ENCODE peak calls at places on chromosomes 16 and 17, in seven cellular contexts. One of them, this sample, is unnamed.

GRCh38 chr17:37067555-37068111 is 118.9 kb downstream of the AATF start:
- DNase-seq in heart right ventricle: peak; percentile 22
- DNase-seq in neural progenitor cell: no peak
- DNase-seq in astrocyte of the spinal cord: peak; percentile 61
- DNase-seq in cardiac muscle cell: no peak
- DNase-seq in coronary artery: no peak
- DNase-seq in BJ: peak; percentile 26
- DNase-seq in this sample: peak; percentile 87

GRCh38 chr17:79824234-79824633 is 15.0 kb downstream of the CBX4 start:
- DNase-seq in heart right ventricle: no peak
- DNase-seq in cardiac muscle cell: no peak
- DNase-seq in BJ: no peak
- DNase-seq in coronary artery: no peak
- DNase-seq in astrocyte of the spinal cord: no peak
- DNase-seq in neural progenitor cell: no peak
- DNase-seq in this sample: no peak

GRCh38 chr16:59224426-59224825 is 490.3 kb upstream of the GOT2 start:
- DNase-seq in heart right ventricle: no peak
- DNase-seq in astrocyte of the spinal cord: no peak
- DNase-seq in coronary artery: no peak
- DNase-seq in neural progenitor cell: no peak
- DNase-seq in cardiac muscle cell: no peak
- DNase-seq in BJ: no peak
- DNase-seq in this sample: no peak

GRCh38 chr17:36743130-36743529 is 141.7 kb downstream of the MRM1 start:
- DNase-seq in cardiac muscle cell: no peak
- DNase-seq in coronary artery: no peak
- DNase-seq in BJ: no peak
- DNase-seq in astrocyte of the spinal cord: no peak
- DNase-seq in neural progenitor cell: no peak
- DNase-seq in heart right ventricle: no peak
- DNase-seq in this sample: no peak

GRCh38 chr17:38329808-38330730 is 13.7 kb downstream of the GPR179 start:
- DNase-seq in astrocyte of the spinal cord: no peak
- DNase-seq in coronary artery: no peak
- DNase-seq in heart right ventricle: no peak
- DNase-seq in neural progenitor cell: no peak
- DNase-seq in cardiac muscle cell: no peak
- DNase-seq in BJ: no peak
- DNase-seq in this sample: no peak

GRCh38 chr17:50531428-50532025 is 1.0 kb upstream of the EPN3 start:
- DNase-seq in BJ: no peak
- DNase-seq in neural progenitor cell: no peak
- DNase-seq in cardiac muscle cell: no peak
- DNase-seq in coronary artery: no peak
- DNase-seq in heart right ventricle: no peak
- DNase-seq in astrocyte of the spinal cord: no peak
- DNase-seq in this sample: no peak

GRCh38 chr16:22660441-22661160 is 149.9 kb downstream of the NPIPB5 start:
- DNase-seq in coronary artery: peak; percentile 35
- DNase-seq in BJ: no peak
- DNase-seq in astrocyte of the spinal cord: no peak
- DNase-seq in heart right ventricle: no peak
- DNase-seq in neural progenitor cell: no peak
- DNase-seq in cardiac muscle cell: no peak
- DNase-seq in this sample: no peak

GRCh38 chr17:36901506-36901905 is 35.8 kb upstream of the LHX1 start:
- DNase-seq in cardiac muscle cell: no peak
- DNase-seq in heart right ventricle: no peak
- DNase-seq in astrocyte of the spinal cord: peak; percentile 76
- DNase-seq in coronary artery: no peak
- DNase-seq in neural progenitor cell: peak; percentile 47
- DNase-seq in BJ: no peak
- DNase-seq in this sample: peak; percentile 9

GRCh38 chr16:69424935-69425784 is 741 bp downstream of the CYB5B start:
- DNase-seq in neural progenitor cell: no peak
- DNase-seq in BJ: no peak
- DNase-seq in astrocyte of the spinal cord: no peak
- DNase-seq in coronary artery: no peak
- DNase-seq in cardiac muscle cell: no peak
- DNase-seq in heart right ventricle: no peak
- DNase-seq in this sample: peak; percentile 51

GRCh38 chr17:70855401-70856054 is 686.2 kb downstream of the KCNJ2 start:
- DNase-seq in astrocyte of the spinal cord: peak; percentile 59
- DNase-seq in neural progenitor cell: no peak
- DNase-seq in BJ: no peak
- DNase-seq in cardiac muscle cell: peak; percentile 15
- DNase-seq in heart right ventricle: no peak
- DNase-seq in coronary artery: no peak
- DNase-seq in this sample: no peak

GRCh38 chr17:33628500-33629336 is 335.6 kb upstream of the ASIC2 start:
- DNase-seq in astrocyte of the spinal cord: no peak
- DNase-seq in BJ: no peak
- DNase-seq in cardiac muscle cell: no peak
- DNase-seq in heart right ventricle: peak; percentile 21
- DNase-seq in coronary artery: no peak
- DNase-seq in neural progenitor cell: no peak
- DNase-seq in this sample: no peak

GRCh38 chr16:65120811-65121721 is 797 bp downstream of the CDH11 start:
- DNase-seq in heart right ventricle: peak; percentile 21
- DNase-seq in BJ: no peak
- DNase-seq in cardiac muscle cell: peak; percentile 60
- DNase-seq in neural progenitor cell: peak; percentile 59
- DNase-seq in coronary artery: peak; percentile 82
- DNase-seq in astrocyte of the spinal cord: peak; percentile 43
- DNase-seq in this sample: peak; percentile 36

GRCh38 chr16:67199011-67199807 is at the start of gene ELMO3:
- DNase-seq in cardiac muscle cell: peak; percentile 71
- DNase-seq in BJ: no peak
- DNase-seq in heart right ventricle: no peak
- DNase-seq in neural progenitor cell: peak; percentile 87
- DNase-seq in coronary artery: no peak
- DNase-seq in astrocyte of the spinal cord: no peak
- DNase-seq in this sample: no peak

GRCh38 chr16:11235703-11235991 is 20.4 kb downstream of the SOCS1 start:
- DNase-seq in heart right ventricle: no peak
- DNase-seq in BJ: no peak
- DNase-seq in cardiac muscle cell: no peak
- DNase-seq in coronary artery: no peak
- DNase-seq in astrocyte of the spinal cord: no peak
- DNase-seq in neural progenitor cell: no peak
- DNase-seq in this sample: no peak

GRCh38 chr16:7849891-7850290 is 517.2 kb downstream of the RBFOX1 start:
- DNase-seq in BJ: no peak
- DNase-seq in heart right ventricle: no peak
- DNase-seq in astrocyte of the spinal cord: no peak
- DNase-seq in cardiac muscle cell: no peak
- DNase-seq in coronary artery: no peak
- DNase-seq in neural progenitor cell: no peak
- DNase-seq in this sample: no peak

GRCh38 chr16:85354623-85355514 is 242.6 kb upstream of the CIBAR2 start:
- DNase-seq in BJ: peak; percentile 17
- DNase-seq in coronary artery: no peak
- DNase-seq in cardiac muscle cell: peak; percentile 47
- DNase-seq in astrocyte of the spinal cord: peak; percentile 92
- DNase-seq in neural progenitor cell: no peak
- DNase-seq in heart right ventricle: no peak
- DNase-seq in this sample: peak; percentile 99

GRCh38 chr16:29820271-29820701 is at the start of gene MVP:
- DNase-seq in BJ: no peak
- DNase-seq in cardiac muscle cell: no peak
- DNase-seq in coronary artery: peak; percentile 82
- DNase-seq in neural progenitor cell: no peak
- DNase-seq in astrocyte of the spinal cord: peak; percentile 66
- DNase-seq in heart right ventricle: peak; percentile 63
- DNase-seq in this sample: peak; percentile 69

GRCh38 chr16:74253146-74253545 is 43.5 kb upstream of the PSMD7 start:
- DNase-seq in coronary artery: no peak
- DNase-seq in BJ: no peak
- DNase-seq in astrocyte of the spinal cord: no peak
- DNase-seq in cardiac muscle cell: no peak
- DNase-seq in heart right ventricle: no peak
- DNase-seq in neural progenitor cell: no peak
- DNase-seq in this sample: no peak

GRCh38 chr17:61131555-61131954 is 268.1 kb upstream of the TBX2 start:
- DNase-seq in neural progenitor cell: no peak
- DNase-seq in astrocyte of the spinal cord: no peak
- DNase-seq in BJ: no peak
- DNase-seq in coronary artery: no peak
- DNase-seq in heart right ventricle: no peak
- DNase-seq in cardiac muscle cell: peak; percentile 71
- DNase-seq in this sample: no peak
- TF ChIP-seq CTCF in neural progenitor cell: no peak
- TF ChIP-seq CTCF in astrocyte of the spinal cord: no peak
- TF ChIP-seq CTCF in BJ: no peak
- TF ChIP-seq CTCF in coronary artery: no peak
- TF ChIP-seq CTCF in heart right ventricle: no peak
- TF ChIP-seq CTCF in cardiac muscle cell: no peak
- TF ChIP-seq CTCF in this sample: no peak

DNA sequence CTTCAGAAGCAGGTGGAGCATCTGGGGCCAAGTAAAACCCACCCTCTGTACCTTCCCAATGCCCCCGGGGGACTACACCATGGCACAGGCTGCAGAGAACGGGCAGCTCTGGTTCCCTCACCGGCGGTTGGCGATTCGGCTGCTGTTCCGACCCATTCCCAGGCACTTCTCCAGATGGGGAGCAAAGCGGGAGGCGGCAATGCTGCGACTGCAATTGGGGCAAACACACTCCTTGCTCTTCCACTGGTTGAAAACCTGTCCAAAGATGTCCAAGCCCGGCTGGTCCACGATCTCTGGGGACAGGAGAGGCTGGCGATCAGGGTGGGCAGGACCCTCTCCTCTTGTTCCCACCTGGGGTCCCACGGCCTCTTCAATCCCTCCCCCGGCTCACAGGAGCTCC is 2.6 kb downstream of the ATXN7L3 start:
- DNase-seq in coronary artery: no peak
- DNase-seq in neural progenitor cell: no peak
- DNase-seq in cardiac muscle cell: no peak
- DNase-seq in astrocyte of the spinal cord: no peak
- DNase-seq in heart right ventricle: no peak
- DNase-seq in BJ: no peak
- DNase-seq in this sample: no peak
- H3K4me3 ChIP-seq in coronary artery: no peak overlapping the region
- H3K4me3 ChIP-seq in neural progenitor cell: no peak overlapping the region
- H3K4me3 ChIP-seq in cardiac muscle cell: no peak overlapping the region
- H3K4me3 ChIP-seq in astrocyte of the spinal cord: no peak overlapping the region
- H3K4me3 ChIP-seq in heart right ventricle: no peak overlapping the region
- H3K4me3 ChIP-seq in BJ: no peak overlapping the region
- H3K4me3 ChIP-seq in this sample: no peak overlapping the region

GRCh38 chr16:3087243-3087791 is 11.8 kb downstream of the ZSCAN10 start:
- DNase-seq in coronary artery: no peak
- DNase-seq in heart right ventricle: peak; percentile 66
- DNase-seq in BJ: no peak
- DNase-seq in astrocyte of the spinal cord: no peak
- DNase-seq in cardiac muscle cell: peak; percentile 24
- DNase-seq in neural progenitor cell: peak; percentile 57
- DNase-seq in this sample: no peak
- TF ChIP-seq CTCF in coronary artery: no peak
- TF ChIP-seq CTCF in heart right ventricle: peak; percentile 42
- TF ChIP-seq CTCF in BJ: peak; percentile 25
- TF ChIP-seq CTCF in astrocyte of the spinal cord: peak; percentile 34
- TF ChIP-seq CTCF in cardiac muscle cell: peak; percentile 46
- TF ChIP-seq CTCF in neural progenitor cell: peak; percentile 56
- TF ChIP-seq CTCF in this sample: peak; percentile 37

GRCh38 chr17:1227917-1228751 is 42.1 kb upstream of the BHLHA9 start:
- DNase-seq in astrocyte of the spinal cord: no peak
- DNase-seq in heart right ventricle: peak; percentile 55
- DNase-seq in BJ: no peak
- DNase-seq in coronary artery: no peak
- DNase-seq in neural progenitor cell: peak; percentile 52
- DNase-seq in cardiac muscle cell: peak; percentile 20
- DNase-seq in this sample: no peak
- H3K4me3 ChIP-seq in astrocyte of the spinal cord: no peak overlapping the region
- H3K4me3 ChIP-seq in heart right ventricle: peak overlapping the region; percentile 48
- H3K4me3 ChIP-seq in BJ: no peak overlapping the region
- H3K4me3 ChIP-seq in coronary artery: peak overlapping the region; percentile 88
- H3K4me3 ChIP-seq in neural progenitor cell: peak overlapping the region; percentile 64
- H3K4me3 ChIP-seq in cardiac muscle cell: peak overlapping the region; percentile 43
- H3K4me3 ChIP-seq in this sample: no peak overlapping the region

DNA sequence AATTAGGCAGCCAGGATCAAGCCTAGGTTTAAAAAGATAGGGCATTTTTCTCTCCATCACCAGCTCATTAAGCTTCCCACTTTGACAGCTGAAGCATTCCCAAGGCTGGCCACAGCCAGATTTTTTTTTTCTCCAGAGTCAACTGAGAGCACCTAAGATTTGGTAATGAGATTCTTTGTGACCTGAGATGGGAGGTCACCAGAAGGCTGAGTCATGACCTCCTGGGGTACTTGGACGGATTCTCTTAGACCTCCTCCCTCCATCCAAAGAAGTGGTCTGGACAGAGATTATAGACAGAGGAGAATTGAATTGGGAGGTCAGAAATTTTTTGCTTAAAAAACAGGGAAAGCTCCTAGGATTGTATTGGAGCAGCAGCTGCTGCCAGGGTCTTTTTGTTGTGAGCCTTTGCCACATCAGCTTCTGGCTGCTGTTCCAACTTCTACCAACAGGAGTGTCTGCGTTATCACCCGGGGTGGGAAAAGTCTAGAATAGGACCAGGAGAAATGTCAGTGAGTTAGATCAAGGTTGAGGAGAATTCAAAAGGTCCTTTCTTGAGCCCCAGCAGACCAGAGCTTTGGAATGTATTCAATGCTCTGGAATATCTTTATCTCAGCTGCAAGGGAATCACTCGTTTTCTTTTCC is 221.2 kb upstream of the N4BP1 start:
- DNase-seq in cardiac muscle cell: peak; percentile 27
- DNase-seq in neural progenitor cell: peak; percentile 54
- DNase-seq in heart right ventricle: no peak
- DNase-seq in BJ: no peak
- DNase-seq in astrocyte of the spinal cord: no peak
- DNase-seq in coronary artery: no peak
- DNase-seq in this sample: no peak
- TF ChIP-seq CTCF in cardiac muscle cell: no peak
- TF ChIP-seq CTCF in neural progenitor cell: peak; percentile 59
- TF ChIP-seq CTCF in heart right ventricle: no peak
- TF ChIP-seq CTCF in BJ: peak; percentile 13
- TF ChIP-seq CTCF in astrocyte of the spinal cord: no peak
- TF ChIP-seq CTCF in coronary artery: no peak
- TF ChIP-seq CTCF in this sample: no peak

DNA sequence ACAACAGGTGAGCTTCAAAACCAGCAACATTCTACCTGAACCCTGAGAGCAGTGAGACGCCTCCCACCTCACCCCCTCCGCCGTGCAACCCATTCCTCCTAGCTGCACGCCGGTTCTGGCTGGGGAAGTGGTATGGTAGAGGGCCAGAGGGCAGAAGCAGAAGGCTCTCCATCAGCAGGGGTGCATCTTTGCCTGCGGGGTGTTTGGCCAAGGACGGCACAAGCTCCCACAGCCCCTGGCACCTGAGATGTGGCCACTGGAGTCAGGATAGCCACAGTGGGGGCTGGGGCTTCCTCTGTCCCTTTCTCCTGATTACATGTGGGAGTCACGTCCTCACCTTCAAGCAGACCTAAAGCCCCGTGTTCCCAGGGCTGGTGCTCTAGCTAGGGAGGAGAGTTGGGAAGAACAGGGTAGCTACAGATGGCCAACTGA is 1.6 kb downstream of the BORCS6 start:
- DNase-seq in BJ: no peak
- DNase-seq in heart right ventricle: no peak
- DNase-seq in cardiac muscle cell: no peak
- DNase-seq in coronary artery: peak; percentile 81
- DNase-seq in neural progenitor cell: no peak
- DNase-seq in astrocyte of the spinal cord: no peak
- DNase-seq in this sample: no peak
- H3K4me3 ChIP-seq in BJ: peak overlapping the region; percentile 78
- H3K4me3 ChIP-seq in heart right ventricle: peak overlapping the region; percentile 63
- H3K4me3 ChIP-seq in cardiac muscle cell: peak overlapping the region; percentile 80
- H3K4me3 ChIP-seq in coronary artery: peak overlapping the region; percentile 88
- H3K4me3 ChIP-seq in neural progenitor cell: peak overlapping the region; percentile 89
- H3K4me3 ChIP-seq in astrocyte of the spinal cord: peak overlapping the region; percentile 80
- H3K4me3 ChIP-seq in this sample: peak overlapping the region; percentile 81